ENCODE peak calls at places on chromosomes 7 and 10, in five cellular contexts. One of them, this sample, is unnamed.

GRCh38 chr10:32744321-32744720 is 213.7 kb downstream of the ITGB1 start:
- DNase-seq in mesendoderm: no peak
- DNase-seq in CD4-positive, alpha-beta memory T cell: no peak
- DNase-seq in endothelial cell of umbilical vein: no peak
- DNase-seq in PC-3: no peak
- DNase-seq in this sample: peak; percentile 45

GRCh38 chr10:104040862-104041789 is 44.6 kb downstream of the COL17A1 start:
- DNase-seq in mesendoderm: no peak
- DNase-seq in CD4-positive, alpha-beta memory T cell: no peak
- DNase-seq in PC-3: no peak
- DNase-seq in endothelial cell of umbilical vein: no peak
- DNase-seq in this sample: no peak

GRCh38 chr10:50216894-50217293 is 34.4 kb downstream of the ASAH2 start:
- DNase-seq in endothelial cell of umbilical vein: no peak
- DNase-seq in CD4-positive, alpha-beta memory T cell: no peak
- DNase-seq in PC-3: peak; percentile 78
- DNase-seq in mesendoderm: peak; percentile 64
- DNase-seq in this sample: no peak

GRCh38 chr10:29381230-29381563 is 92.3 kb downstream of the LYZL1 start:
- DNase-seq in mesendoderm: peak; percentile 66
- DNase-seq in CD4-positive, alpha-beta memory T cell: no peak
- DNase-seq in PC-3: no peak
- DNase-seq in endothelial cell of umbilical vein: no peak
- DNase-seq in this sample: no peak

GRCh38 chr7:130831817-130832481 is 97.9 kb upstream of the KLF14 start:
- DNase-seq in endothelial cell of umbilical vein: peak; percentile 35
- DNase-seq in CD4-positive, alpha-beta memory T cell: peak; percentile 20
- DNase-seq in mesendoderm: peak; percentile 22
- DNase-seq in PC-3: peak; percentile 56
- DNase-seq in this sample: no peak

GRCh38 chr10:44706745-44707144 is 204.4 kb upstream of the TMEM72 start:
- DNase-seq in CD4-positive, alpha-beta memory T cell: no peak
- DNase-seq in endothelial cell of umbilical vein: peak; percentile 3
- DNase-seq in PC-3: peak; percentile 98
- DNase-seq in mesendoderm: no peak
- DNase-seq in this sample: peak; percentile 33

GRCh38 chr7:46390042-46390441 is 469.0 kb upstream of the IGFBP3 start:
- DNase-seq in endothelial cell of umbilical vein: no peak
- DNase-seq in mesendoderm: peak; percentile 1
- DNase-seq in CD4-positive, alpha-beta memory T cell: no peak
- DNase-seq in PC-3: no peak
- DNase-seq in this sample: no peak

GRCh38 chr10:77267703-77268630 is 369.6 kb downstream of the KCNMA1 start:
- DNase-seq in CD4-positive, alpha-beta memory T cell: no peak
- DNase-seq in PC-3: no peak
- DNase-seq in mesendoderm: no peak
- DNase-seq in endothelial cell of umbilical vein: no peak
- DNase-seq in this sample: no peak

GRCh38 chr10:91603931-91604331 is 28.9 kb downstream of the PPP1R3C start:
- DNase-seq in PC-3: peak; percentile 83
- DNase-seq in CD4-positive, alpha-beta memory T cell: no peak
- DNase-seq in endothelial cell of umbilical vein: peak; percentile 90
- DNase-seq in mesendoderm: no peak
- DNase-seq in this sample: peak; percentile 44

GRCh38 chr10:132396495-132397035 is 435 bp upstream of the PWWP2B start:
- DNase-seq in PC-3: peak; percentile 45
- DNase-seq in endothelial cell of umbilical vein: no peak
- DNase-seq in mesendoderm: peak; percentile 66
- DNase-seq in CD4-positive, alpha-beta memory T cell: peak; percentile 80
- DNase-seq in this sample: no peak

GRCh38 chr10:55091691-55092328 is 290.8 kb upstream of the PCDH15 start:
- DNase-seq in PC-3: peak; percentile 54
- DNase-seq in endothelial cell of umbilical vein: peak; percentile 21
- DNase-seq in mesendoderm: peak; percentile 5
- DNase-seq in CD4-positive, alpha-beta memory T cell: no peak
- DNase-seq in this sample: no peak

GRCh38 chr7:27199820-27200760 is at the start of gene HOXA13:
- DNase-seq in PC-3: peak; percentile 92
- DNase-seq in CD4-positive, alpha-beta memory T cell: no peak
- DNase-seq in mesendoderm: no peak
- DNase-seq in endothelial cell of umbilical vein: no peak
- DNase-seq in this sample: no peak

GRCh38 chr10:49253340-49253739 is 45.6 kb upstream of the C10orf71 start:
- DNase-seq in PC-3: no peak
- DNase-seq in mesendoderm: no peak
- DNase-seq in endothelial cell of umbilical vein: no peak
- DNase-seq in CD4-positive, alpha-beta memory T cell: no peak
- DNase-seq in this sample: no peak

GRCh38 chr7:140190588-140190987 is 13.8 kb upstream of the KDM7A start:
- DNase-seq in PC-3: no peak
- DNase-seq in mesendoderm: no peak
- DNase-seq in endothelial cell of umbilical vein: peak; percentile 26
- DNase-seq in CD4-positive, alpha-beta memory T cell: no peak
- DNase-seq in this sample: no peak

GRCh38 chr10:48550977-48551376 is 53.9 kb downstream of the ARHGAP22 start:
- DNase-seq in mesendoderm: no peak
- DNase-seq in endothelial cell of umbilical vein: no peak
- DNase-seq in PC-3: no peak
- DNase-seq in CD4-positive, alpha-beta memory T cell: no peak
- DNase-seq in this sample: no peak

GRCh38 chr7:157018328-157018996 is 8.0 kb upstream of the MNX1 start:
- DNase-seq in CD4-positive, alpha-beta memory T cell: no peak
- DNase-seq in endothelial cell of umbilical vein: no peak
- DNase-seq in mesendoderm: peak; percentile 17
- DNase-seq in PC-3: no peak
- DNase-seq in this sample: no peak

GRCh38 chr7:114943953-114944741 is 22.3 kb downstream of the MDFIC start:
- DNase-seq in endothelial cell of umbilical vein: no peak
- DNase-seq in CD4-positive, alpha-beta memory T cell: no peak
- DNase-seq in mesendoderm: no peak
- DNase-seq in PC-3: no peak
- DNase-seq in this sample: no peak

GRCh38 chr10:78326372-78326771 is 292.7 kb downstream of the RPS24 start:
- DNase-seq in CD4-positive, alpha-beta memory T cell: no peak
- DNase-seq in endothelial cell of umbilical vein: no peak
- DNase-seq in PC-3: no peak
- DNase-seq in mesendoderm: no peak
- DNase-seq in this sample: no peak

GRCh38 chr10:19332304-19332703 is 283.7 kb downstream of the MALRD1 start:
- DNase-seq in mesendoderm: no peak
- DNase-seq in endothelial cell of umbilical vein: no peak
- DNase-seq in PC-3: no peak
- DNase-seq in CD4-positive, alpha-beta memory T cell: no peak
- DNase-seq in this sample: no peak

GRCh38 chr10:96358851-96359540 is at the start of gene OPALIN:
- DNase-seq in PC-3: no peak
- DNase-seq in CD4-positive, alpha-beta memory T cell: no peak
- DNase-seq in mesendoderm: no peak
- DNase-seq in endothelial cell of umbilical vein: no peak
- DNase-seq in this sample: no peak
- H3K27ac ChIP-seq in PC-3: no peak within 1 kb of the TSS
- H3K27ac ChIP-seq in CD4-positive, alpha-beta memory T cell: no peak within 1 kb of the TSS
- H3K27ac ChIP-seq in mesendoderm: no peak within 1 kb of the TSS
- H3K27ac ChIP-seq in endothelial cell of umbilical vein: no peak within 1 kb of the TSS
- H3K27ac ChIP-seq in this sample: no peak within 1 kb of the TSS

DNA sequence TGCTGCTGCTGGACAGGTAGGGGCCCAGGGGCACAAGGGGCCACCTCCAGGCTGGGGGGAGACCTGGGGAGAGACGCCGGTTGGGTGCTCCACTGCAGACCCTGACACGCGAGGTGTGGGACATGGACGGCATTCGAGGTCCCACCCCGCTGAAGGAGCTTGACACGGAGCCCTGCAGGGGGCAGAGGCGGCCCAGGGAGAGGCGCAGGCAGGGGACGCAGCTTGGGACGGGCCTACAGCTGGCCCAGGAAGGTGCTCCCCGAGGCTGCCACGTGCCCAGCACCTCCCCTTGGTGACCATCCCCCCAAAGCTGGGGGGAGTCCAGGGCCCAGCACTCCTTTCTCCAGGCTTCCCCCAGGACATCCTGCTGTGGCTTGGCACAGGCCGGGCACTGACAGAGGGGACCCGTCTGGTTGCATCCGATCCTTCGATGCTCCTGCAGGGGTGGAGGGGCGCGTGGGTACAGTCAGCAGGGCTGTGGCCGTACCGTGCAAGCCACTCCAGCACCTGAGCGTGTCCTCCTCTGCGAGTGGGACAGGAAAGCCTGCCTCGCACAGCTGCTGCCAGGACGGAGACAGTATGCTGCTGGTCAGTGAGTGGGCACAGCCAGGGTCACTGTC is 174.4 kb downstream of the ELFN1 start:
- DNase-seq in CD4-positive, alpha-beta memory T cell: no peak
- DNase-seq in PC-3: no peak
- DNase-seq in mesendoderm: no peak
- DNase-seq in endothelial cell of umbilical vein: no peak
- DNase-seq in this sample: no peak
- H3K27ac ChIP-seq in CD4-positive, alpha-beta memory T cell: no peak overlapping the region
- H3K27ac ChIP-seq in PC-3: no peak overlapping the region
- H3K27ac ChIP-seq in mesendoderm: no peak overlapping the region
- H3K27ac ChIP-seq in endothelial cell of umbilical vein: no peak overlapping the region
- H3K27ac ChIP-seq in this sample: no peak overlapping the region

DNA sequence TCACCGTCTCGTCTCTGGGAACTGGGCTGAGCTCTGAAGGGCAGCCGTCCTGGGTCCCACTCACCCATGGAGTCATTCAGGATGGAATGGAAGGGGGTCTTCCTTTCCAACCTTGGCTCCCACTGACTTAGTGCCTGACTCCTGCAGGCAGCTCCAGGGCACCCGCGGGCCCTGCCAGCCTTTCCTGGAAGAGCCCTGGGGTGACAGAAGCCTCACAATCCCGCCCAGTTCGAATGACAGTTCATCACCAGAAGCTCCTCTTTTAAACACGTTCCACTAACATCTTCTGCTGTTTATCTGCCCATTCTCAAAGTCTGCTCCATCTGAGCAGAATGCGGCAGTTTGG is 110.6 kb downstream of the TNS3 start:
- DNase-seq in mesendoderm: no peak
- DNase-seq in PC-3: no peak
- DNase-seq in CD4-positive, alpha-beta memory T cell: no peak
- DNase-seq in endothelial cell of umbilical vein: no peak
- DNase-seq in this sample: no peak
- H3K27ac ChIP-seq in mesendoderm: no peak overlapping the region
- H3K27ac ChIP-seq in PC-3: no peak overlapping the region
- H3K27ac ChIP-seq in CD4-positive, alpha-beta memory T cell: no peak overlapping the region
- H3K27ac ChIP-seq in endothelial cell of umbilical vein: no peak overlapping the region
- H3K27ac ChIP-seq in this sample: no peak overlapping the region

GRCh38 chr10:95235676-95236067 is 41.6 kb downstream of the ACSM6 start:
- DNase-seq in endothelial cell of umbilical vein: no peak
- DNase-seq in CD4-positive, alpha-beta memory T cell: no peak
- DNase-seq in mesendoderm: no peak
- DNase-seq in PC-3: no peak
- DNase-seq in this sample: no peak
- H3K27ac ChIP-seq in endothelial cell of umbilical vein: peak overlapping the region; percentile 56
- H3K27ac ChIP-seq in CD4-positive, alpha-beta memory T cell: no peak overlapping the region
- H3K27ac ChIP-seq in mesendoderm: no peak overlapping the region
- H3K27ac ChIP-seq in PC-3: peak overlapping the region; percentile 75
- H3K27ac ChIP-seq in this sample: peak overlapping the region; percentile 74

GRCh38 chr7:47540053-47540386 is 41.9 kb downstream of the TNS3 start:
- DNase-seq in mesendoderm: no peak
- DNase-seq in endothelial cell of umbilical vein: no peak
- DNase-seq in PC-3: no peak
- DNase-seq in CD4-positive, alpha-beta memory T cell: no peak
- DNase-seq in this sample: no peak

GRCh38 chr7:47538846-47539311 is 43.0 kb downstream of the TNS3 start:
- DNase-seq in mesendoderm: no peak
- DNase-seq in endothelial cell of umbilical vein: no peak
- DNase-seq in CD4-positive, alpha-beta memory T cell: no peak
- DNase-seq in PC-3: peak; percentile 46
- DNase-seq in this sample: no peak

GRCh38 chr7:47542051-47542450 is 39.9 kb downstream of the TNS3 start:
- DNase-seq in endothelial cell of umbilical vein: no peak
- DNase-seq in PC-3: no peak
- DNase-seq in mesendoderm: no peak
- DNase-seq in CD4-positive, alpha-beta memory T cell: no peak
- DNase-seq in this sample: no peak

GRCh38 chr7:47539398-47540052 is 42.4 kb downstream of the TNS3 start:
- DNase-seq in mesendoderm: no peak
- DNase-seq in endothelial cell of umbilical vein: no peak
- DNase-seq in CD4-positive, alpha-beta memory T cell: no peak
- DNase-seq in PC-3: no peak
- DNase-seq in this sample: no peak

GRCh38 chr7:47540387-47541093 is 41.4 kb downstream of the TNS3 start:
- DNase-seq in CD4-positive, alpha-beta memory T cell: no peak
- DNase-seq in endothelial cell of umbilical vein: no peak
- DNase-seq in PC-3: no peak
- DNase-seq in mesendoderm: no peak
- DNase-seq in this sample: no peak
- H3K27ac ChIP-seq in CD4-positive, alpha-beta memory T cell: no peak overlapping the region
- H3K27ac ChIP-seq in endothelial cell of umbilical vein: no peak overlapping the region
- H3K27ac ChIP-seq in PC-3: peak overlapping the region; percentile 0
- H3K27ac ChIP-seq in mesendoderm: peak overlapping the region; percentile 19
- H3K27ac ChIP-seq in this sample: no peak overlapping the region

This sample was measured in epithelial cell of prostate.